ENCODE peak calls at places on chromosome 22, in four cellular contexts. K is heart right ventricle, D is esophagus muscularis mucosa, M is HAP-1. T is an unnamed sample.

GRCh38 chr22:48654492-48654891 is 1173.2 kb downstream of the BRD1 start:
- DNase-seq in M (no peak), K (no peak), D (no peak), T (no peak)

GRCh38 chr22:19180234-19180633 is 1.7 kb upstream of the SLC25A1 start:
- DNase-seq in M (no peak), K (no peak), D (no peak), T (no peak)

GRCh38 chr22:40709752-40710413 is 30.6 kb downstream of the MCHR1 start:
- DNase-seq in M (no peak), K (peak), D (no peak), T (no peak)

GRCh38 chr22:27930246-27931060 is 11.4 kb upstream of the PITPNB start:
- DNase-seq in K (no peak), M (peak), D (no peak), T (no peak)

GRCh38 chr22:43446037-43446803 is 34.4 kb downstream of the MPPED1 start:
- DNase-seq in D (no peak), K (no peak), M (no peak), T (no peak)

GRCh38 chr22:41308054-41308453 is 6.7 kb downstream of the ZC3H7B start:
- DNase-seq in M (no peak), K (no peak), D (no peak), T (no peak)

GRCh38 chr22:41229215-41229614 is 11.5 kb downstream of the CHADL start:
- DNase-seq in M (no peak), D (no peak), K (no peak), T (no peak)

GRCh38 chr22:27129266-27129665 is 471.9 kb downstream of the MIAT start:
- DNase-seq in K (no peak), M (no peak), D (no peak), T (no peak)

GRCh38 chr22:48599346-48599745 is 1228.3 kb downstream of the BRD1 start:
- DNase-seq in M (no peak), D (no peak), K (no peak), T (no peak)

GRCh38 chr22:32325416-32325801 is 32.3 kb upstream of the RFPL3 start:
- DNase-seq in K (no peak), D (peak), M (no peak), T (no peak)

GRCh38 chr22:20388200-20388599 is 5.8 kb upstream of the ZNF74 start:
- DNase-seq in M (no peak), K (no peak), D (peak), T (no peak)

GRCh38 chr22:20964090-20964798 is 2.8 kb upstream of the AIFM3 start:
- DNase-seq in K (no peak), M (no peak), D (no peak), T (no peak)

GRCh38 chr22:48098936-48099245 is 1336.4 kb downstream of the TBC1D22A start:
- DNase-seq in M (no peak), D (no peak), K (no peak), T (no peak)

GRCh38 chr22:34116126-34116525 is 195.8 kb upstream of the LARGE1 start:
- DNase-seq in M (no peak), K (no peak), D (no peak), T (no peak)

GRCh38 chr22:20229916-20230775 is 38.0 kb downstream of the RTN4R start:
- DNase-seq in D (no peak), M (no peak), K (no peak), T (no peak)

GRCh38 chr22:19811211-19811621 is 43.5 kb downstream of the GNB1L start:
- DNase-seq in M (no peak), D (no peak), K (no peak), T (no peak)

GRCh38 chr22:28146401-28147304 is 227.6 kb upstream of the PITPNB start:
- DNase-seq in K (no peak), D (no peak), M (no peak), T (no peak)

GRCh38 chr22:37282385-37282677 is at the start of gene CYTH4:
- DNase-seq in K (peak), M (no peak), D (no peak), T (no peak)

GRCh38 chr22:37283393-37283937 is 1.2 kb downstream of the CYTH4 start:
- DNase-seq in K (no peak), D (no peak), M (no peak), T (peak)

GRCh38 chr22:37285937-37286336 is 3.6 kb downstream of the CYTH4 start:
- DNase-seq in M (no peak), D (no peak), K (no peak), T (no peak)

GRCh38 chr22:37284807-37285355 is 2.6 kb downstream of the CYTH4 start:
- DNase-seq in K (peak), D (no peak), M (no peak), T (no peak)

DNA sequence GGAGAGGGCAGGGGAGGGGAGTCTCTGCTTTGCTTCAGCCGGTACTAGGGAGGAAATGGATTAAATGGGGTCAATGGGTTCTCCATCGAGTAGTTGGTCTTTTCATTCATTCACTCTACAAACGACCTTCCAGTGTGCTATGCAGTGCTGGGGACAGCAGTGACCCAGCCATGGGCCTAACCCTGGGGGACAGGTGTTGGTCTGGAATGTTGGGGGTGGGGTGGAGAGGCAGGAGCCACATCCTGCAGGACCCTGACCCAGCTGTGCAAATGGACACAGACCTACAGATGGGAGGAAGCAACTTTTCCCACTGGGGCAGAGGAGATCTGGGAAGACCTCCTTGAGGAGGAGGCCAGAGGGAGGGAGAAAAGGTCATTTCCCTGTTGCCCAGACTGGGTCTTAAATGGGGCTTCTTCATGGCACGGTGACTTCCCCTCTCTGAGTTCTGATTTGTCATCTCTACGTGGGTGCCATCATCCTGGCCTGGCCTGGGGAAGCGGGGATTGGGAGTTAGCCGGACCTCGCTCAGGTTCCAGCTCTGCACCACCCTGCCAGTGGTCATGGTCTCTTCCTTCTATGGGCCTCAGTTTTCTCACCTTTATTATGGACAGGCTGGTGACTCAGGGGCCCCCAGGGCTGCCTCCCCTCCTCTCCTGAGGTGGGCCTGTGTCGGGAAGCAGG is 2.0 kb downstream of the CYTH4 start:
- DNase-seq in D (no peak), M (no peak), K (no peak), T (no peak)
- H3K4me3 ChIP-seq in D (peak), M (no peak), K (peak), T (no peak)

GRCh38 chr22:23913306-23913660 is 19.1 kb downstream of the MIF start:
- DNase-seq in D (no peak), K (no peak), M (no peak), T (no peak)
- H3K4me3 ChIP-seq in D (peak), K (peak), M (peak), T (peak)

DNA sequence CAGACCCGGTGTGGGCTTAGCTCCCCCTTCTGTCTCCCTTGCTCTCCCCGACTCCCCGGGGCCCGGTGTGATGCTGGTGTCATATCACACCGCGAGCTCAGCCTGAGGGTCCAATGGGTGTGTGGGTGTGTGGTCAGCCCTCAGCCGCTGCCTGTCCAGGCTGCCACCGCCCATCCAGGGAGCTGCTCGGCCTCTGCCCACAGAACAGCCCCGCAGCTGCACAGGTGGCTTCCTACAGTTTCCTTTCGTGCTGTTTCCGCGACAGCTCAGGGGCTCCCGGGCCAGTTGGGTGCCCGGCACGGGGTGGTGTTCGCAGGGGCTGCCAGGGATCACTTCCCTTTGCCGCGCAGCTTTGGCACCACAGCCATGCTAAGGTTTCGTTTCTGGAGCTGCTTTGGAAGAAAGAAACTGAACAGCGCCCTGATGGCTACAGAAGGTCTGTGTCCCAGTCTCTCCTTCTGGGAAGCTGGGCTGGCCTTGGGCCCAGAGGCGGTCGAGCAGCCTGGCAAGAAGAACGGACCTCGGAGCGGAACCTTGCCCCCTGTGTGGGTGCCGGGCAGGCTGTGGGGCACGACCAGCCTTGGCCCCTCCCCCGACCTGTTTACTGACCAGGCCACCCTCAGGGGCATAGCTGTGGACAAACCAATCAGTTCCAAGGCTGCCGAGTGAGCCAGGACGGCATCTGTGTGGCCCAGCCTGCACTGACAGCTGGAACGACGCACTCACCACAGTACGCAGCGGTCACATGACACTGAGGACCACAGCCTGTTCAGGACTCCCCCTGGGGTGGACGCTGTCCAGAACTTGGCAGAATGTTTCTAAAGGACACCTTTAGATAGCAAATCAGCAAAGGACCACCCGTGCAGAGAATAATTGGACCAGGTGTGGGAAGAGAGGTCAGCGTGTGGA is 7.0 kb downstream of the PIM3 start:
- DNase-seq in M (peak), D (no peak), K (peak), T (no peak)
- H3K4me3 ChIP-seq in M (no peak), D (peak), K (peak), T (no peak)

GRCh38 chr22:37021041-37021440 is 1.5 kb downstream of the MPST start:
- DNase-seq in D (no peak), K (no peak), M (no peak), T (no peak)
- H3K4me3 ChIP-seq in D (peak), K (no peak), M (no peak), T (no peak)

GRCh38 chr22:22883090-22883727 is 4.4 kb upstream of the IGLL5 start:
- DNase-seq in K (no peak), D (no peak), M (no peak), T (no peak)
- H3K4me3 ChIP-seq in K (no peak), D (no peak), M (no peak), T (no peak)

GRCh38 chr22:49852898-49853894 is at the start of gene ZBED4:
- DNase-seq in K (peak), M (peak), D (peak), T (peak)
- H3K4me3 ChIP-seq in K (peak), M (peak), D (peak), T (peak)

GRCh38 chr22:45318168-45318557 is 8.4 kb downstream of the FAM118A start:
- DNase-seq in D (peak), M (peak), K (peak), T (no peak)
- H3K4me3 ChIP-seq in D (peak), M (no peak), K (peak), T (no peak)

DNA sequence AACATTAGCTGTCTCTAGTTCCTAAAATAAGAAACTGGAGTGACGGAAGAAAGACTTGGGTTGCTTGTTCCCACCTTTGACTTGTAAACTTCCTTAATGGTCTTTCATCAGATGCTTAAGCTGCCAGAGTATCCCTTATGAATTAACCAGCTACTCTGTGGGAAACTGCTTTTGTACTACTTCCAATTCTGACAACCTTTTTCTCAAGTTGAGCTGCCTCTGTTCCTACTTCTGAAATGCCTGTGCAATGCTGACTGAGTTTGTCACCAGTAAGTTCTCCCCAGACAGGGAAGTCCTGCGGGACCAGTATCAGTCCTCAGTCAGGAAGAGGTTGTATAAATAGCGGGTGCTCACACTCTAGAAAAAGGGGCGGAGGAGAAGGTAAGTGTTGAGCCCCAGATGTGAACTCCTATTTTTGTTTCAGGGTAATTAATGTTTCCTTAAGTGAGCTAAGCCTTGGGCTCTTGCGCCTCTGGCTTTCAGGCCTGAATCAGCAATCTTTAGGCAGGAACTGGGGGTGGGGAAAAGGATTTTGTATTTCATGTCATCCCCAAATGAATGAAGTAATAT is 67.2 kb downstream of the CECR2 start:
- DNase-seq in M (peak), K (peak), D (no peak), T (no peak)
- H3K4me3 ChIP-seq in M (no peak), K (no peak), D (no peak), T (no peak)

T was measured in iPS DF 6.9.